ENCODE peak calls at places on chromosomes 11 and 22, in seven cellular contexts. O is omental fat pad, Y is esophagus squamous epithelium, V is uterus, I is sciatic nerve, X is endothelial cell of umbilical vein, A is PC-9. J is an unnamed sample.

GRCh38 chr11:36508743-36509142 is 1.3 kb downstream of the TRAF6 start:
- DNase-seq in V (no peak), O (no peak), X (no peak), A (no peak), Y (no peak), I (no peak), J (no peak)

GRCh38 chr11:113729456-113729855 is 23.3 kb upstream of the TMPRSS5 start:
- DNase-seq in O (no peak), Y (no peak), I (no peak), A (no peak), V (no peak), X (no peak), J (no peak)

GRCh38 chr11:84722583-84723108 is 904.5 kb downstream of the DLG2 start:
- DNase-seq in X (no peak), A (no peak), I (no peak), Y (no peak), V (no peak), O (no peak), J (no peak)

GRCh38 chr11:110349109-110349996 is 52.9 kb upstream of the RDX start:
- DNase-seq in X (no peak), V (no peak), I (no peak), O (no peak), Y (no peak), A (no peak), J (no peak)

GRCh38 chr11:79417069-79417920 is 23.5 kb downstream of the TENM4 start:
- DNase-seq in A (no peak), Y (no peak), O (no peak), X (no peak), I (no peak), V (no peak), J (no peak)

GRCh38 chr11:3341298-3341697 is 37.6 kb downstream of the ZNF195 start:
- DNase-seq in V (peak; percentile 24), I (peak; percentile 76), O (peak; percentile 84), A (no peak), Y (no peak), X (peak; percentile 43), J (peak; percentile 26)

GRCh38 chr11:72625746-72626636 is 48.2 kb downstream of the PDE2A start:
- DNase-seq in I (peak; percentile 66), A (no peak), X (peak; percentile 85), O (no peak), Y (no peak), V (no peak), J (no peak)

GRCh38 chr11:44380009-44380313 is 70.0 kb upstream of the ALX4 start:
- DNase-seq in X (no peak), Y (no peak), I (peak; percentile 32), O (no peak), V (no peak), A (no peak), J (no peak)

GRCh38 chr11:118198370-118198769 is 21.9 kb upstream of the SCN2B start:
- DNase-seq in A (peak; percentile 74), O (peak; percentile 63), I (peak; percentile 85), V (peak; percentile 79), X (peak; percentile 61), Y (no peak), J (peak; percentile 79)

GRCh38 chr11:110373061-110373702 is 56.6 kb upstream of the FDX1 start:
- DNase-seq in V (no peak), X (peak; percentile 53), Y (no peak), A (no peak), O (no peak), I (no peak), J (no peak)

GRCh38 chr11:1260023-1260501 is 37.2 kb downstream of the MUC5B start:
- DNase-seq in V (no peak), X (no peak), O (no peak), A (peak; percentile 51), I (no peak), Y (no peak), J (peak; percentile 44)

GRCh38 chr22:45460288-45461109 is 42.2 kb upstream of the FBLN1 start:
- DNase-seq in O (no peak), V (peak; percentile 84), I (peak; percentile 84), X (no peak), Y (no peak), A (no peak), J (no peak)

GRCh38 chr11:116603783-116604323 is 168.9 kb downstream of the BUD13 start:
- DNase-seq in V (no peak), Y (no peak), A (no peak), O (no peak), X (no peak), I (peak; percentile 34), J (no peak)

GRCh38 chr11:7967097-7967496 is 1.9 kb upstream of the NLRP10 start:
- DNase-seq in V (no peak), Y (no peak), I (no peak), O (no peak), X (no peak), A (no peak), J (no peak)

GRCh38 chr11:128299132-128299726 is 288.1 kb downstream of the ETS1 start:
- DNase-seq in V (no peak), I (no peak), Y (no peak), X (no peak), A (no peak), O (no peak), J (no peak)

GRCh38 chr11:68480193-68480592 is 19.6 kb downstream of the PPP6R3 start:
- DNase-seq in I (no peak), V (no peak), Y (no peak), X (no peak), O (no peak), A (no peak), J (no peak)

GRCh38 chr11:26158251-26158650 is 173.7 kb upstream of the ANO3 start:
- DNase-seq in O (no peak), A (no peak), X (no peak), I (no peak), Y (no peak), V (no peak), J (no peak)

GRCh38 chr11:118939948-118940598 is 14.3 kb upstream of the BCL9L start:
- DNase-seq in Y (no peak), X (no peak), I (peak; percentile 63), A (no peak), V (no peak), O (no peak), J (no peak)

J was measured in Calu3.